ENCODE peak calls at places on chromosomes 5 and 9, in nine cellular contexts. W is GM10248; T is sciatic nerve; N is upper lobe of right lung; P is stimulated activated CD4-positive, alpha-beta T cell treated with anti-CD3 and anti-CD28 coated beads, Interleukin-4, amount 100 ng/mL, for 48 hours; V is ELR; H is PC-3; Q is caudate nucleus; M is psoas muscle. Z is an unnamed sample.

GRCh38 chr5:100898504-100899346 is 4.4 kb downstream of the ST8SIA4 start:
- DNase-seq in W (no peak), T (no peak), N (no peak), P (no peak), V (no peak), H (no peak), Q (no peak), M (no peak), Z (peak)

GRCh38 chr9:131426545-131426944 is 32.7 kb downstream of the PRRC2B start:
- DNase-seq in W (no peak), T (no peak), N (peak), P (no peak), V (no peak), H (no peak), Q (no peak), M (peak), Z (no peak)

GRCh38 chr9:134315716-134316443 is 10.4 kb upstream of the RXRA start:
- DNase-seq in W (no peak), T (peak), N (peak), P (no peak), V (no peak), H (no peak), Q (no peak), M (peak), Z (peak)

GRCh38 chr9:113381909-113382411 is 5.2 kb upstream of the HDHD3 start:
- DNase-seq in W (no peak), T (no peak), N (peak), P (no peak), V (no peak), H (peak), Q (no peak), M (no peak), Z (no peak)

GRCh38 chr5:91409304-91409703 is 26.2 kb upstream of the ARRDC3 start:
- DNase-seq in W (no peak), T (no peak), N (no peak), P (no peak), V (no peak), H (no peak), Q (no peak), M (no peak), Z (no peak)

GRCh38 chr5:95284512-95285405 is at the start of gene MCTP1:
- DNase-seq in W (peak), T (no peak), N (peak), P (peak), V (peak), H (peak), Q (no peak), M (peak), Z (no peak)

GRCh38 chr5:75622564-75622963 is 11.3 kb downstream of the ANKDD1B start:
- DNase-seq in W (no peak), T (no peak), N (no peak), P (no peak), V (peak), H (peak), Q (no peak), M (no peak), Z (no peak)

GRCh38 chr5:142078251-142078650 is 30.3 kb upstream of the NDFIP1 start:
- DNase-seq in W (no peak), T (no peak), N (no peak), P (no peak), V (no peak), H (no peak), Q (no peak), M (no peak), Z (peak)

GRCh38 chr5:176711883-176712282 is 64.6 kb downstream of the TSPAN17 start:
- DNase-seq in W (no peak), T (no peak), N (no peak), P (no peak), V (no peak), H (no peak), Q (no peak), M (no peak), Z (no peak)

GRCh38 chr5:83494666-83495065 is 23.1 kb downstream of the VCAN start:
- DNase-seq in W (no peak), T (no peak), N (no peak), P (no peak), V (no peak), H (no peak), Q (no peak), M (no peak), Z (no peak)

GRCh38 chr9:107455461-107456155 is 34.0 kb downstream of the KLF4 start:
- DNase-seq in W (no peak), T (no peak), N (no peak), P (no peak), V (no peak), H (no peak), Q (no peak), M (no peak), Z (no peak)

GRCh38 chr5:44332360-44332971 is 56.8 kb downstream of the FGF10 start:
- DNase-seq in W (peak), T (no peak), N (no peak), P (no peak), V (peak), H (peak), Q (no peak), M (no peak), Z (peak)

GRCh38 chr9:3936520-3937235 is 363.2 kb downstream of the GLIS3 start:
- DNase-seq in W (no peak), T (no peak), N (peak), P (no peak), V (no peak), H (no peak), Q (no peak), M (peak), Z (no peak)

GRCh38 chr5:100697970-100698369 is 162.8 kb downstream of the FAM174A start:
- DNase-seq in W (no peak), T (no peak), N (no peak), P (no peak), V (peak), H (no peak), Q (no peak), M (no peak), Z (no peak)

GRCh38 chr9:18668944-18669343 is 195.0 kb downstream of the ADAMTSL1 start:
- DNase-seq in W (no peak), T (no peak), N (no peak), P (no peak), V (no peak), H (peak), Q (no peak), M (no peak), Z (no peak)

GRCh38 chr5:175513726-175514125 is 35.4 kb downstream of the SFXN1 start:
- DNase-seq in W (no peak), T (no peak), N (no peak), P (no peak), V (no peak), H (no peak), Q (no peak), M (no peak), Z (no peak)

GRCh38 chr5:180519098-180519497 is 24.9 kb downstream of the CNOT6 start:
- DNase-seq in W (no peak), T (no peak), N (no peak), P (no peak), V (no peak), H (no peak), Q (no peak), M (no peak), Z (peak)

GRCh38 chr5:109177227-109177626 is 232.5 kb downstream of the PJA2 start:
- DNase-seq in W (no peak), T (no peak), N (no peak), P (no peak), V (no peak), H (no peak), Q (no peak), M (no peak), Z (no peak)

GRCh38 chr9:132577119-132577518 is 5.3 kb upstream of the BARHL1 start:
- DNase-seq in W (no peak), T (no peak), N (no peak), P (no peak), V (no peak), H (peak), Q (no peak), M (no peak), Z (no peak)

GRCh38 chr5:138784590-138784989 is 31.4 kb downstream of the CTNNA1 start:
- DNase-seq in W (no peak), T (no peak), N (no peak), P (no peak), V (no peak), H (no peak), Q (no peak), M (no peak), Z (no peak)

GRCh38 chr9:88197781-88198345 is 59.6 kb upstream of the SPATA31C2 start:
- DNase-seq in W (no peak), T (no peak), N (no peak), P (no peak), V (peak), H (peak), Q (no peak), M (no peak), Z (peak)

Z was measured in MV-4-11.